ENCODE peak calls at places on chromosome 13, in six cellular contexts. One of them, this sample, is unnamed.

GRCh38 chr13:109678459-109678858 is 107.9 kb downstream of the IRS2 start:
- DNase-seq in A549: no peak
- DNase-seq in stomach: no peak
- DNase-seq in H1: no peak
- DNase-seq in transverse colon: no peak
- DNase-seq in SK-N-SH: no peak
- DNase-seq in this sample: peak

GRCh38 chr13:57557979-57558529 is 73.5 kb upstream of the PCDH17 start:
- DNase-seq in H1: no peak
- DNase-seq in A549: peak
- DNase-seq in SK-N-SH: peak
- DNase-seq in stomach: no peak
- DNase-seq in transverse colon: no peak
- DNase-seq in this sample: no peak

GRCh38 chr13:27854606-27855005 is 62.3 kb downstream of the GSX1 start:
- DNase-seq in A549: no peak
- DNase-seq in H1: no peak
- DNase-seq in SK-N-SH: no peak
- DNase-seq in stomach: no peak
- DNase-seq in transverse colon: no peak
- DNase-seq in this sample: peak

GRCh38 chr13:35672611-35673010 is 196.1 kb upstream of the MAB21L1 start:
- DNase-seq in SK-N-SH: no peak
- DNase-seq in H1: no peak
- DNase-seq in transverse colon: no peak
- DNase-seq in stomach: no peak
- DNase-seq in A549: no peak
- DNase-seq in this sample: peak

GRCh38 chr13:42781362-42781761 is at the start of gene FAM216B:
- DNase-seq in stomach: no peak
- DNase-seq in SK-N-SH: no peak
- DNase-seq in A549: no peak
- DNase-seq in transverse colon: no peak
- DNase-seq in H1: no peak
- DNase-seq in this sample: no peak

GRCh38 chr13:42140494-42140893 is 92.0 kb downstream of the DGKH start:
- DNase-seq in stomach: no peak
- DNase-seq in A549: no peak
- DNase-seq in H1: no peak
- DNase-seq in SK-N-SH: no peak
- DNase-seq in transverse colon: no peak
- DNase-seq in this sample: no peak

GRCh38 chr13:62320129-62320724 is 904.6 kb upstream of the PCDH20 start:
- DNase-seq in A549: peak
- DNase-seq in stomach: no peak
- DNase-seq in SK-N-SH: peak
- DNase-seq in H1: no peak
- DNase-seq in transverse colon: no peak
- DNase-seq in this sample: no peak

GRCh38 chr13:32639502-32640105 is 53.4 kb downstream of the PDS5B start:
- DNase-seq in H1: no peak
- DNase-seq in SK-N-SH: peak
- DNase-seq in A549: peak
- DNase-seq in stomach: peak
- DNase-seq in transverse colon: peak
- DNase-seq in this sample: no peak

GRCh38 chr13:31945202-31945978 is 86.2 kb upstream of the FRY start:
- DNase-seq in H1: no peak
- DNase-seq in transverse colon: peak
- DNase-seq in stomach: peak
- DNase-seq in A549: peak
- DNase-seq in SK-N-SH: peak
- DNase-seq in this sample: no peak

GRCh38 chr13:36130542-36131214 is 504 bp downstream of the DCLK1 start:
- DNase-seq in stomach: no peak
- DNase-seq in A549: no peak
- DNase-seq in H1: no peak
- DNase-seq in SK-N-SH: peak
- DNase-seq in transverse colon: no peak
- DNase-seq in this sample: no peak

GRCh38 chr13:23330356-23330755 is 103.1 kb downstream of the SACS start:
- DNase-seq in H1: no peak
- DNase-seq in SK-N-SH: no peak
- DNase-seq in transverse colon: no peak
- DNase-seq in A549: no peak
- DNase-seq in stomach: no peak
- DNase-seq in this sample: no peak

GRCh38 chr13:33381906-33382305 is 96.4 kb upstream of the STARD13 start:
- DNase-seq in H1: no peak
- DNase-seq in stomach: no peak
- DNase-seq in SK-N-SH: no peak
- DNase-seq in transverse colon: no peak
- DNase-seq in A549: no peak
- DNase-seq in this sample: no peak

GRCh38 chr13:23828866-23829265 is 60.3 kb downstream of the MIPEP start:
- DNase-seq in stomach: no peak
- DNase-seq in SK-N-SH: no peak
- DNase-seq in H1: no peak
- DNase-seq in transverse colon: no peak
- DNase-seq in A549: no peak
- DNase-seq in this sample: no peak

GRCh38 chr13:52447815-52448552 is 2.5 kb downstream of the VPS36 start:
- DNase-seq in A549: no peak
- DNase-seq in transverse colon: no peak
- DNase-seq in H1: no peak
- DNase-seq in SK-N-SH: no peak
- DNase-seq in stomach: no peak
- DNase-seq in this sample: no peak

GRCh38 chr13:41621716-41622508 is 164.6 kb downstream of the RGCC start:
- DNase-seq in H1: no peak
- DNase-seq in stomach: no peak
- DNase-seq in A549: no peak
- DNase-seq in transverse colon: no peak
- DNase-seq in SK-N-SH: no peak
- DNase-seq in this sample: no peak

GRCh38 chr13:41327994-41328778 is 17.1 kb downstream of the NAA16 start:
- DNase-seq in H1: no peak
- DNase-seq in stomach: no peak
- DNase-seq in A549: no peak
- DNase-seq in SK-N-SH: no peak
- DNase-seq in transverse colon: no peak
- DNase-seq in this sample: no peak

GRCh38 chr13:68168448-68168847 is 938.3 kb upstream of the PCDH9 start:
- DNase-seq in H1: no peak
- DNase-seq in stomach: no peak
- DNase-seq in A549: no peak
- DNase-seq in transverse colon: no peak
- DNase-seq in SK-N-SH: no peak
- DNase-seq in this sample: no peak

GRCh38 chr13:20608438-20609020 is 41.6 kb downstream of the IFT88 start:
- DNase-seq in H1: no peak
- DNase-seq in stomach: no peak
- DNase-seq in transverse colon: no peak
- DNase-seq in SK-N-SH: no peak
- DNase-seq in A549: no peak
- DNase-seq in this sample: no peak

GRCh38 chr13:97385146-97385545 is 48.8 kb upstream of the RAP2A start:
- DNase-seq in stomach: no peak
- DNase-seq in SK-N-SH: no peak
- DNase-seq in transverse colon: no peak
- DNase-seq in A549: no peak
- DNase-seq in H1: no peak
- DNase-seq in this sample: no peak

GRCh38 chr13:62375653-62376052 is 960.0 kb upstream of the PCDH20 start:
- DNase-seq in H1: no peak
- DNase-seq in stomach: no peak
- DNase-seq in transverse colon: no peak
- DNase-seq in SK-N-SH: no peak
- DNase-seq in A549: no peak
- DNase-seq in this sample: no peak

GRCh38 chr13:28137556-28137955 is 789 bp upstream of the PAN3 start:
- DNase-seq in transverse colon: no peak
- DNase-seq in H1: no peak
- DNase-seq in A549: no peak
- DNase-seq in SK-N-SH: no peak
- DNase-seq in stomach: no peak
- DNase-seq in this sample: no peak

GRCh38 chr13:52428295-52428694 is 22.1 kb downstream of the VPS36 start:
- DNase-seq in stomach: peak
- DNase-seq in transverse colon: no peak
- DNase-seq in H1: no peak
- DNase-seq in SK-N-SH: peak
- DNase-seq in A549: peak
- DNase-seq in this sample: no peak

GRCh38 chr13:27969073-27969865 is at the start of gene CDX2:
- DNase-seq in A549: peak
- DNase-seq in SK-N-SH: peak
- DNase-seq in transverse colon: peak
- DNase-seq in stomach: peak
- DNase-seq in H1: no peak
- DNase-seq in this sample: no peak

GRCh38 chr13:28636677-28637317 is 22.1 kb upstream of the POMP start:
- DNase-seq in SK-N-SH: peak
- DNase-seq in stomach: peak
- DNase-seq in transverse colon: peak
- DNase-seq in A549: peak
- DNase-seq in H1: peak
- DNase-seq in this sample: no peak

GRCh38 chr13:100674363-100674847 is at the start of gene TMTC4:
- DNase-seq in H1: no peak
- DNase-seq in SK-N-SH: peak
- DNase-seq in stomach: no peak
- DNase-seq in transverse colon: peak
- DNase-seq in A549: peak
- DNase-seq in this sample: no peak

GRCh38 chr13:32125221-32125621 is 93.6 kb downstream of the FRY start:
- DNase-seq in stomach: no peak
- DNase-seq in SK-N-SH: no peak
- DNase-seq in transverse colon: no peak
- DNase-seq in A549: no peak
- DNase-seq in H1: no peak
- DNase-seq in this sample: no peak

DNA sequence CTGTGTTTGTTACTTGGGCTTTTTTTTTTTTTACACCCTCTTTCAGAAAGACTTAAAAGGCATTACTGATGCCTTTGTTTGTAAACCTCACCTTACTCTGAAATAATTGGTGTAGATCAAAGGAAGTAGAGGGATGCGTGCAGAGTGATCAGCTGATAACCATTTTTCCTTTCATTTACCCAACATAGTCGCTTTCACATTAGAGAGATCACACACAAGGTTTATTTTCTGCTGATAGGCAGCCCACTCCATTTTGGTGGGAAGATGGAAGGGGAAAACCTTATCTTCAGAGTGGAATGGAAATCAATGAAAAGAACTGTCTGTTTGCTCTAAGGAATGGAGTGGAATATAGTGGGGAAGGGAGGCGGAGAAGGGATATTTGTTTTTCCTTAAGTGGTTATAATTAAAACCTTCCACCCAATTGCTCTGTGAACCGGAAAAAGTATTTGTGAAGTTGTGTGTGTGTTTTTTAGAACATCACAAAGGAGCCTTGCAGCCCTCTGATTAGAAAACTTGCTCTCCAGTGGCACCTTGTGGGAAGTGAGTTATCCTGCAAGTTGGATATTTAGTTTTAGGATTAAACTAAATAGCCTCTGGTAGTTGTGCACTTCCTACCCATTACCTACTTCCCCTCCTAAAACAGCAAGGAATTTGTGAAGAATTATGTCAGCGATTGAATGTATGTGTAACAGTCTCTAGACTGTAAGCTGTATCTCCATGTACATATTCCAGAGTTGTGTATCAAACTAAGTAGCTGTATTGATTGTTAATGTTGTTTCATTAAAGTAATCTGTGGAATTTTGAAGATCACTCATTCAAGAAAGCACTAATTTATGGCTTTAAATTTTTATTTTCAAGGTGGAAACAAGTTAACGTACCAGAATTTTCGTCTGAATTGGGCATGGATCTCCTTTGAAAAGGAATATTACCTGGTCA is 76.8 kb downstream of the FREM2 start:
- DNase-seq in transverse colon: no peak
- DNase-seq in SK-N-SH: peak
- DNase-seq in H1: peak
- DNase-seq in stomach: no peak
- DNase-seq in A549: peak
- DNase-seq in this sample: no peak
- TF ChIP-seq CTCF in transverse colon: peak
- TF ChIP-seq CTCF in SK-N-SH: peak
- TF ChIP-seq CTCF in H1: no peak
- TF ChIP-seq CTCF in stomach: no peak
- TF ChIP-seq CTCF in A549: peak
- TF ChIP-seq CTCF in this sample: peak

GRCh38 chr13:50635504-50635903 is 208.0 kb downstream of the DLEU7 start:
- DNase-seq in A549: no peak
- DNase-seq in stomach: no peak
- DNase-seq in transverse colon: peak
- DNase-seq in H1: no peak
- DNase-seq in SK-N-SH: no peak
- DNase-seq in this sample: no peak
- TF ChIP-seq EP300 in A549: no peak
- TF ChIP-seq EP300 in stomach: no peak
- TF ChIP-seq EP300 in transverse colon: no peak
- TF ChIP-seq EP300 in H1: no peak
- TF ChIP-seq EP300 in SK-N-SH: no peak
- TF ChIP-seq EP300 in this sample: no peak

GRCh38 chr13:46617382-46617781 is 64.4 kb downstream of the LRCH1 start:
- DNase-seq in H1: no peak
- DNase-seq in stomach: no peak
- DNase-seq in A549: no peak
- DNase-seq in SK-N-SH: no peak
- DNase-seq in transverse colon: no peak
- DNase-seq in this sample: no peak

GRCh38 chr13:46612258-46612657 is 59.3 kb downstream of the LRCH1 start:
- DNase-seq in SK-N-SH: no peak
- DNase-seq in transverse colon: no peak
- DNase-seq in H1: no peak
- DNase-seq in stomach: no peak
- DNase-seq in A549: no peak
- DNase-seq in this sample: no peak

GRCh38 chr13:46615888-46616531 is 63.0 kb downstream of the LRCH1 start:
- DNase-seq in SK-N-SH: no peak
- DNase-seq in H1: no peak
- DNase-seq in A549: no peak
- DNase-seq in stomach: no peak
- DNase-seq in transverse colon: no peak
- DNase-seq in this sample: no peak

GRCh38 chr13:46613409-46614049 is 60.6 kb downstream of the LRCH1 start:
- DNase-seq in stomach: no peak
- DNase-seq in A549: no peak
- DNase-seq in H1: no peak
- DNase-seq in SK-N-SH: no peak
- DNase-seq in transverse colon: no peak
- DNase-seq in this sample: no peak

GRCh38 chr13:46614582-46614981 is 61.6 kb downstream of the LRCH1 start:
- DNase-seq in A549: peak
- DNase-seq in transverse colon: no peak
- DNase-seq in SK-N-SH: no peak
- DNase-seq in stomach: no peak
- DNase-seq in H1: no peak
- DNase-seq in this sample: no peak
- TF ChIP-seq CTCF in A549: peak
- TF ChIP-seq CTCF in transverse colon: no peak
- TF ChIP-seq CTCF in SK-N-SH: peak
- TF ChIP-seq CTCF in stomach: no peak
- TF ChIP-seq CTCF in H1: no peak
- TF ChIP-seq CTCF in this sample: peak

GRCh38 chr13:79480954-79481684 is at the start of gene NDFIP2:
- DNase-seq in transverse colon: peak
- DNase-seq in H1: peak
- DNase-seq in SK-N-SH: peak
- DNase-seq in A549: peak
- DNase-seq in stomach: peak
- DNase-seq in this sample: no peak
- TF ChIP-seq EP300 in transverse colon: no peak
- TF ChIP-seq EP300 in H1: no peak
- TF ChIP-seq EP300 in SK-N-SH: peak
- TF ChIP-seq EP300 in A549: no peak
- TF ChIP-seq EP300 in stomach: no peak
- TF ChIP-seq EP300 in this sample: no peak